ENCODE peak calls at places on chromosomes 2 and 18, in eight cellular contexts. A is A549, O is heart left ventricle, K is endothelial cell of umbilical vein, F is breast epithelium, W is HCT116, M is NB4, Q is ovary. B is an unnamed sample.

GRCh38 chr2:203407496-203407895 is 79.3 kb downstream of the ABI2 start:
- DNase-seq in A (no peak), O (no peak), K (no peak), F (no peak), W (no peak), M (no peak), Q (no peak), B (no peak)

GRCh38 chr18:48033770-48034650 is 103.6 kb upstream of the SMAD2 start:
- DNase-seq in A (no peak), O (no peak), K (no peak), F (peak; percentile 31), W (no peak), M (no peak), Q (no peak), B (no peak)

GRCh38 chr2:20048488-20049443 is 2.7 kb downstream of the LAPTM4A start:
- DNase-seq in A (no peak), O (no peak), K (peak; percentile 36), F (no peak), W (no peak), M (no peak), Q (no peak), B (peak; percentile 26)

GRCh38 chr2:218360453-218360852 is 3.8 kb downstream of the CATIP start:
- DNase-seq in A (no peak), O (peak; percentile 46), K (no peak), F (no peak), W (no peak), M (peak; percentile 93), Q (no peak), B (no peak)

GRCh38 chr2:19228092-19228670 is 130.2 kb downstream of the OSR1 start:
- DNase-seq in A (no peak), O (no peak), K (no peak), F (no peak), W (no peak), M (no peak), Q (no peak), B (no peak)

GRCh38 chr2:207165121-207166038 is at the start of gene KLF7:
- DNase-seq in A (no peak), O (peak; percentile 71), K (peak; percentile 67), F (peak; percentile 56), W (no peak), M (peak; percentile 50), Q (peak; percentile 64), B (peak; percentile 65)

GRCh38 chr2:220078439-220078838 is 451.0 kb downstream of the SLC4A3 start:
- DNase-seq in A (no peak), O (no peak), K (no peak), F (no peak), W (no peak), M (no peak), Q (peak; percentile 43), B (no peak)

GRCh38 chr2:8872821-8873432 is 35.5 kb upstream of the KIDINS220 start:
- DNase-seq in A (peak; percentile 61), O (no peak), K (peak; percentile 70), F (no peak), W (peak; percentile 50), M (peak; percentile 70), Q (no peak), B (peak; percentile 70)

GRCh38 chr2:27857417-27858172 is 32.6 kb downstream of the RBKS start:
- DNase-seq in A (no peak), O (no peak), K (no peak), F (no peak), W (no peak), M (no peak), Q (no peak), B (no peak)

GRCh38 chr2:182587831-182588230 is 128.2 kb upstream of the DNAJC10 start:
- DNase-seq in A (no peak), O (no peak), K (no peak), F (no peak), W (no peak), M (no peak), Q (no peak), B (no peak)

GRCh38 chr2:69594341-69594740 is 49.2 kb downstream of the AAK1 start:
- DNase-seq in A (no peak), O (no peak), K (no peak), F (no peak), W (no peak), M (no peak), Q (no peak), B (no peak)

GRCh38 chr2:14577843-14578242 is 54.7 kb upstream of the LRATD1 start:
- DNase-seq in A (no peak), O (no peak), K (no peak), F (no peak), W (no peak), M (no peak), Q (no peak), B (no peak)

GRCh38 chr2:238440331-238440730 is 13.6 kb downstream of the ASB1 start:
- DNase-seq in A (no peak), O (no peak), K (no peak), F (no peak), W (no peak), M (no peak), Q (no peak), B (no peak)

GRCh38 chr2:9984217-9984739 is 32.8 kb downstream of the GRHL1 start:
- DNase-seq in A (peak; percentile 90), O (no peak), K (peak; percentile 73), F (no peak), W (peak; percentile 47), M (peak; percentile 68), Q (no peak), B (peak; percentile 57)

DNA sequence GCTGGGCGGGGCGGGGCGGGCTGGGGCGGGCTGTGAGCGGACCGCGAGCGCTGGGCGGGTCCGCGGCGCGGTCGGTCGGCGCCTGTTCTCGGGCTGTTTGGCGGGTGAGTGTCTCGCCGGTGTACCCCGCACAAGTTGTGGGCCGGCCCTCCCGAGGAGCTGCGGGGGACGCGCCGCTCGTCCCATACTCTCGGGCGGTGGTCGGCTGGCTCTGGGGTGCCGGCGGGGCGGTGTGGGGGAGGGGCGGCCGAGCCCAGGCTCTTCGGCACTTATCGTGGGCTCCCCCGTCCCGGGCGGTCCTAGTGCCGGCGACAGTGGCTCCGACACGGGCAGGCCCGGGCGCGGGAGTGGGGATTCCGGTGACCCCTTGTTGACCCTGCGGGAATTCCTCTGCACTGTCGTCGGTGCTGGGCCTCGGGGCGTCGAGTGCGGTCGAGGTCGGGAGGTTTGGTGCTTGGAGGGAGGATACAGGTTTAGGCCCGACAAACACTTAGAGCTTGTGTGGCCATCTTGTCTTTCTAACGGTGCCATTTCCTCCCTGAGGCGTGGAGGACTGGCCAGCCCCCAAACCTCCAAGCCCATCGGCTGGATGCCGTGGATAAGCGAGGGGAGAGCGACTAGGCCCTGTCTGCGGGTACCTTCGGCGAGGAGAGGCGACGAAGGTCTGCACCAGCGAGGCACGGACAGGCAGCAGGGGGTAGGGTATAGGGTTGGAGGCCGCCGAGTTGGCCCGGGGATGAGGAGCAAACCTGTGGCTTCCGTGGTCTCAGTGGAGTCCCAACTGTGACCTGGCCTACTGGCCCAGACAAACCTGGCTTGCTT is at the start of gene SEPTIN2:
- DNase-seq in A (peak; percentile 36), O (peak; percentile 88), K (peak; percentile 85), F (peak; percentile 73), W (peak; percentile 32), M (no peak), Q (peak; percentile 85), B (no peak)
- TF ChIP-seq POLR2A in A (peak; percentile 68), O (peak; percentile 47), K (peak; percentile 69), F (peak; percentile 47), W (no peak), M (peak; percentile 81), Q (peak; percentile 75), B (no peak)

DNA sequence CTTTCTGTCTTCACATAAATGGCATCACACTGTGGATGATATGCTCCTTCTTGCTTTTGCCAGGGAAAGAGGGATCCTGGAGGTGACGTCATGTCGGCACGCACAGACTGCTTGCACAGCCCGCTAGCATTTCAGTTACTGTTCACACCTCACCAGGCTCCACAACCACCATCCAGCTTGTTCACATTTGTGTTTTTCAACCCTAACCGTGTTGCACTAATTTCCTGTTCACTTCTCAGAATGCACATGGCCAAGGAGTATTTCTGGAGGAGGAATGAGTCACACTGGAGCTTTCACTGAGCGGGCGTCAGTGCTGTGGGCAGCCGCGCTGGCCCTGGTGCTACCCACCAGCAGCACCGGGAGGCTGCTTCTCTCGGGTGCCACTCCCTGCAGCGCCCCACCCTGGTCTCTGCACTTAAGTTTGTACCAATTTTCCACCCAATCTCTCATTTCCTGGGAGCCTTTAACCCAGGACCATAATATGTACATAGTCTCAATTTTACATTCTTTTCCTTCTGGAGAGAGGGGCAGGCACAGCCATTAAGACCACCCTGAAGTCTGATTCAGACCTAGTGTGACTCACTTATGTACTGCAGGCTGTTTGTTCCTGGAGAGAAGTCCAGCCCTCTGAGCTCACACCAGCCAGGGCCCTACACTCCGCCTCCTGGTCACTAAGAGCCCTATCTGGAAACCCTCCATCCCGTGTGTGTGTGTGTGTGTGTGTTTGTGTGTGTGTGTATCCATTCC is 65.1 kb downstream of the MBP start:
- DNase-seq in A (peak; percentile 55), O (peak; percentile 61), K (peak; percentile 86), F (no peak), W (peak; percentile 75), M (peak; percentile 93), Q (peak; percentile 62), B (peak; percentile 65)
- TF ChIP-seq POLR2A in A (no peak), O (no peak), K (no peak), F (no peak), W (no peak), M (peak; percentile 27), Q (no peak), B (peak; percentile 52)

GRCh38 chr18:9546468-9546867 is 67.9 kb downstream of the PPP4R1 start:
- DNase-seq in A (no peak), O (no peak), K (no peak), F (no peak), W (no peak), M (no peak), Q (no peak), B (no peak)

GRCh38 chr18:9552189-9552588 is 62.2 kb downstream of the PPP4R1 start:
- DNase-seq in A (no peak), O (no peak), K (no peak), F (no peak), W (no peak), M (no peak), Q (no peak), B (no peak)

GRCh38 chr18:9550413-9550812 is 63.9 kb downstream of the PPP4R1 start:
- DNase-seq in A (no peak), O (no peak), K (no peak), F (no peak), W (no peak), M (no peak), Q (no peak), B (no peak)

GRCh38 chr18:9547767-9548166 is 66.6 kb downstream of the PPP4R1 start:
- DNase-seq in A (no peak), O (no peak), K (no peak), F (no peak), W (no peak), M (no peak), Q (no peak), B (no peak)

GRCh38 chr18:9549405-9549804 is 65.0 kb downstream of the PPP4R1 start:
- DNase-seq in A (no peak), O (no peak), K (no peak), F (no peak), W (no peak), M (no peak), Q (no peak), B (no peak)
- TF ChIP-seq POLR2A in A (no peak), O (no peak), K (no peak), F (no peak), W (no peak), M (no peak), Q (no peak), B (no peak)

DNA sequence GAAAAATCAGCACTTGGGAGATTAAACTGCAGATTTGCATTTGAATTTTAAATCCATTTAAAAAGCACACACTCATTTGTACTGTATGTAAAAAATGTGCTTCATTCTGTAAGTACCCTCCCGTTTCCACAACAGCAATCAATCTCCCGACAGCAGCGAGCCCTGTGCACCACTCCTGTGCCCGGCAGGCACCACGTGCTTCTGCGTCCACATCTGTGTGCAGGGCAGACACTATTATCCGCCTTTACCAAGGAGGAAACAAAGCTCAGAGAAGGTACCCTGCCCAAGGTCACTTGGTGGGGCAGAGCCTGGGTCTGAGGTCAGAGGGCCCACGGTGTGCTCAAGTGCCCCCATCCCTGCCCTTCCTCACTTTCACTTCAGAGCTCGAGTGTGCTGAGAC is 7.5 kb downstream of the HSBP1L1 start:
- DNase-seq in A (no peak), O (no peak), K (no peak), F (no peak), W (no peak), M (no peak), Q (no peak), B (no peak)
- TF ChIP-seq POLR2A in A (no peak), O (no peak), K (no peak), F (no peak), W (no peak), M (no peak), Q (no peak), B (no peak)